ENCODE peak calls at places on chromosomes 6 and 20, in five cellular contexts. One of them, this sample, is unnamed.

GRCh38 chr6:14121936-14122344 is 4.4 kb downstream of the CD83 start:
- DNase-seq in suprapubic skin: no peak
- DNase-seq in G401: no peak
- DNase-seq in stimulated activated CD4-positive, alpha-beta T cell treated with anti-CD3 and anti-CD28 coated beads, Interleukin-4, amount 100 ng/mL, for 1 hour: peak; percentile 15
- DNase-seq in renal cortical epithelial cell: no peak
- DNase-seq in this sample: no peak

GRCh38 chr20:18391686-18392085 is 75.1 kb downstream of the DZANK1 start:
- DNase-seq in suprapubic skin: no peak
- DNase-seq in G401: no peak
- DNase-seq in stimulated activated CD4-positive, alpha-beta T cell treated with anti-CD3 and anti-CD28 coated beads, Interleukin-4, amount 100 ng/mL, for 1 hour: no peak
- DNase-seq in renal cortical epithelial cell: no peak
- DNase-seq in this sample: no peak

GRCh38 chr6:138005846-138006245 is 101.4 kb downstream of the PERP start:
- DNase-seq in suprapubic skin: no peak
- DNase-seq in G401: no peak
- DNase-seq in stimulated activated CD4-positive, alpha-beta T cell treated with anti-CD3 and anti-CD28 coated beads, Interleukin-4, amount 100 ng/mL, for 1 hour: no peak
- DNase-seq in renal cortical epithelial cell: no peak
- DNase-seq in this sample: no peak

GRCh38 chr6:132357120-132357519 is 44.2 kb downstream of the MOXD1 start:
- DNase-seq in suprapubic skin: no peak
- DNase-seq in G401: no peak
- DNase-seq in stimulated activated CD4-positive, alpha-beta T cell treated with anti-CD3 and anti-CD28 coated beads, Interleukin-4, amount 100 ng/mL, for 1 hour: no peak
- DNase-seq in renal cortical epithelial cell: peak; percentile 40
- DNase-seq in this sample: no peak

GRCh38 chr20:5722927-5723326 is 27.3 kb upstream of the SHLD1 start:
- DNase-seq in suprapubic skin: no peak
- DNase-seq in G401: no peak
- DNase-seq in stimulated activated CD4-positive, alpha-beta T cell treated with anti-CD3 and anti-CD28 coated beads, Interleukin-4, amount 100 ng/mL, for 1 hour: no peak
- DNase-seq in renal cortical epithelial cell: no peak
- DNase-seq in this sample: no peak

GRCh38 chr6:1988843-1989242 is 256.6 kb downstream of the GMDS start:
- DNase-seq in suprapubic skin: no peak
- DNase-seq in G401: no peak
- DNase-seq in stimulated activated CD4-positive, alpha-beta T cell treated with anti-CD3 and anti-CD28 coated beads, Interleukin-4, amount 100 ng/mL, for 1 hour: no peak
- DNase-seq in renal cortical epithelial cell: no peak
- DNase-seq in this sample: no peak

GRCh38 chr6:75934643-75935472 is 137.6 kb downstream of the IMPG1 start:
- DNase-seq in suprapubic skin: no peak
- DNase-seq in G401: peak; percentile 81
- DNase-seq in stimulated activated CD4-positive, alpha-beta T cell treated with anti-CD3 and anti-CD28 coated beads, Interleukin-4, amount 100 ng/mL, for 1 hour: no peak
- DNase-seq in renal cortical epithelial cell: peak; percentile 79
- DNase-seq in this sample: peak; percentile 64

GRCh38 chr6:30211899-30212298 is 1.3 kb downstream of the TRIM26 start:
- DNase-seq in suprapubic skin: no peak
- DNase-seq in G401: no peak
- DNase-seq in stimulated activated CD4-positive, alpha-beta T cell treated with anti-CD3 and anti-CD28 coated beads, Interleukin-4, amount 100 ng/mL, for 1 hour: no peak
- DNase-seq in renal cortical epithelial cell: no peak
- DNase-seq in this sample: no peak

GRCh38 chr20:4152696-4153235 is 137.4 kb upstream of the RNF24 start:
- DNase-seq in suprapubic skin: no peak
- DNase-seq in G401: no peak
- DNase-seq in stimulated activated CD4-positive, alpha-beta T cell treated with anti-CD3 and anti-CD28 coated beads, Interleukin-4, amount 100 ng/mL, for 1 hour: no peak
- DNase-seq in renal cortical epithelial cell: no peak
- DNase-seq in this sample: no peak

GRCh38 chr20:35616465-35617396 is 1.1 kb downstream of the SPAG4 start:
- DNase-seq in suprapubic skin: peak; percentile 94
- DNase-seq in G401: peak; percentile 94
- DNase-seq in stimulated activated CD4-positive, alpha-beta T cell treated with anti-CD3 and anti-CD28 coated beads, Interleukin-4, amount 100 ng/mL, for 1 hour: peak; percentile 53
- DNase-seq in renal cortical epithelial cell: peak; percentile 99
- DNase-seq in this sample: peak; percentile 25

GRCh38 chr6:158991017-158991723 is 8.8 kb downstream of the RSPH3 start:
- DNase-seq in suprapubic skin: no peak
- DNase-seq in G401: no peak
- DNase-seq in stimulated activated CD4-positive, alpha-beta T cell treated with anti-CD3 and anti-CD28 coated beads, Interleukin-4, amount 100 ng/mL, for 1 hour: peak; percentile 12
- DNase-seq in renal cortical epithelial cell: no peak
- DNase-seq in this sample: no peak

GRCh38 chr6:136037885-136038460 is 186.5 kb downstream of the PDE7B start:
- DNase-seq in suprapubic skin: no peak
- DNase-seq in G401: no peak
- DNase-seq in stimulated activated CD4-positive, alpha-beta T cell treated with anti-CD3 and anti-CD28 coated beads, Interleukin-4, amount 100 ng/mL, for 1 hour: no peak
- DNase-seq in renal cortical epithelial cell: peak; percentile 13
- DNase-seq in this sample: no peak

This sample was measured in LoVo.